ENCODE peak calls at places on chromosomes 2 and 18, in five cellular contexts. K is prostate gland, S is fibroblast of pulmonary artery, P is coronary artery, H is brain microvascular endothelial cell. Y is an unnamed sample.
A peak's percentile ranks its signal among the peaks of the same experiment; 100 is the strongest.

GRCh38 chr18:59268722-59269562 is 4.3 kb downstream of the RAX start:
- DNase-seq in K (no peak), S (peak; percentile 27), P (no peak), H (no peak), Y (no peak)

GRCh38 chr2:170052151-170052550 is 125.8 kb upstream of the MYO3B start:
- DNase-seq in K (no peak), S (peak; percentile 22), P (no peak), H (peak; percentile 14), Y (peak; percentile 23)

GRCh38 chr2:219578811-219579210 is 6.7 kb downstream of the INHA start:
- DNase-seq in K (no peak), S (peak; percentile 49), P (no peak), H (no peak), Y (peak; percentile 24)

GRCh38 chr2:30208453-30208852 is 22.9 kb upstream of the LBH start:
- DNase-seq in K (peak; percentile 62), S (peak; percentile 83), P (no peak), H (peak; percentile 61), Y (peak; percentile 87)

GRCh38 chr2:230941202-230942180 is 16.4 kb upstream of the GPR55 start:
- DNase-seq in K (no peak), S (no peak), P (peak; percentile 45), H (no peak), Y (no peak)

GRCh38 chr18:79680100-79680879 is 687 bp downstream of the CTDP1 start:
- DNase-seq in K (peak; percentile 43), S (peak; percentile 60), P (no peak), H (peak; percentile 49), Y (peak; percentile 45)

GRCh38 chr2:120879401-120880295 is 144.0 kb downstream of the GLI2 start:
- DNase-seq in K (peak; percentile 10), S (no peak), P (no peak), H (no peak), Y (no peak)

GRCh38 chr2:160479269-160479668 is 14.3 kb downstream of the RBMS1 start:
- DNase-seq in K (no peak), S (no peak), P (no peak), H (no peak), Y (no peak)

GRCh38 chr2:172261292-172261691 is 158.6 kb upstream of the DLX2 start:
- DNase-seq in K (no peak), S (no peak), P (no peak), H (no peak), Y (peak; percentile 60)

GRCh38 chr2:10094271-10094814 is 14.1 kb upstream of the CYS1 start:
- DNase-seq in K (no peak), S (no peak), P (no peak), H (no peak), Y (no peak)

GRCh38 chr2:3605013-3605961 is 10.4 kb downstream of the COLEC11 start:
- DNase-seq in K (no peak), S (no peak), P (peak; percentile 40), H (no peak), Y (peak; percentile 55)

GRCh38 chr2:43848174-43848573 is 9.4 kb downstream of the ABCG8 start:
- DNase-seq in K (no peak), S (no peak), P (no peak), H (no peak), Y (no peak)

GRCh38 chr2:85642725-85643124 is 25.3 kb downstream of the SFTPB start:
- DNase-seq in K (no peak), S (no peak), P (no peak), H (no peak), Y (no peak)

GRCh38 chr2:75722687-75723086 is 12.0 kb upstream of the GCFC2 start:
- DNase-seq in K (no peak), S (no peak), P (no peak), H (no peak), Y (no peak)

GRCh38 chr2:158726906-158727592 is 68.1 kb upstream of the DAPL1 start:
- DNase-seq in K (no peak), S (peak; percentile 10), P (no peak), H (no peak), Y (no peak)

GRCh38 chr18:8732442-8733360 is 27.3 kb downstream of the MTCL1 start:
- DNase-seq in K (no peak), S (no peak), P (no peak), H (no peak), Y (no peak)

GRCh38 chr2:121014876-121015275 is 270.1 kb downstream of the TFCP2L1 start:
- DNase-seq in K (no peak), S (no peak), P (no peak), H (no peak), Y (no peak)

GRCh38 chr2:60492550-60492949 is 60.9 kb downstream of the BCL11A start:
- DNase-seq in K (no peak), S (no peak), P (no peak), H (no peak), Y (no peak)

GRCh38 chr18:8785261-8785660 is 79.9 kb downstream of the MTCL1 start:
- DNase-seq in K (no peak), S (no peak), P (no peak), H (no peak), Y (no peak)

GRCh38 chr18:62784966-62785413 is 69.6 kb downstream of the PHLPP1 start:
- DNase-seq in K (no peak), S (peak; percentile 72), P (no peak), H (peak; percentile 70), Y (peak; percentile 53)

GRCh38 chr2:178324072-178324471 is 126.9 kb downstream of the PRKRA start:
- DNase-seq in K (no peak), S (peak; percentile 7), P (no peak), H (no peak), Y (peak; percentile 46)

GRCh38 chr2:11872247-11872947 is 126.0 kb downstream of the LPIN1 start:
- DNase-seq in K (no peak), S (peak; percentile 47), P (peak; percentile 4), H (peak; percentile 10), Y (peak; percentile 23)

DNA sequence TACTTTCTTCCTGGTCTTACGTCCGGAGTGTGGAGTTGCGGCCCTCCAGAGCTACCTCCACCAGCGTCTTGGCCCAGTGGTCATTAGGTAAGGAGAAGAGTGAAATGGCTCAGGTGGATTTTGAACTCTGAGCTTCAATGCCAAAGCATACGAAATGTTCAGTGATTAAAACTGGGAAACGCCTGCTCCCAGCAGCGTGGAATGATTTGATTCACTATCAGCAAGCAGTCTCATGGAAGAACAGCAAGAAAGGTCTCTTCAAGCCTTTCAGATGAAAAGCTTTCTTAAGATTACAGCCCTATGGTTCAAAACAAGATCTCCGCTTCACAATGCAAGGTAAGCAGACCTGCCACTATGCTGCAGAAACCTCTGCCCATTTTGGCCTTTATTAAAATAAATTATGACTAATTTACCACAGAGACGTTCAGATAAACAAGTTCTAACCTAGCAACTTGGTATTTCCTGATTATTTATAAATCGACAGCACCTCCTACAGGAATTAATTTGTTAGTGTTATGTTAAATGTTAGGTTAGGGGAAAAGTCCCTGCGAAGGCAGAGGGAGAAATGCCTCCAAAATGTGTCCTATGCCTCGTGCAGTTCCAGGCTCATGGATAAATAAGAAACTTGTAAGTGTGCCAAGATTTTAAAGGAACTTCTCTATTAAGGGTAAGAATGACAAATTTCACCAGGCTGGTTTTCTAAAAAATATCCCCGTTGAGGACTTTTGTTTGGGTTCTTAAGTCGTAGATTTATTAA is 10.1 kb downstream of the SP9 start:
- DNase-seq in K (no peak), S (peak; percentile 54), P (no peak), H (no peak), Y (peak; percentile 47)
- TF ChIP-seq CTCF in K (no peak), S (peak; percentile 21), P (no peak), H (peak; percentile 43), Y (no peak)

DNA sequence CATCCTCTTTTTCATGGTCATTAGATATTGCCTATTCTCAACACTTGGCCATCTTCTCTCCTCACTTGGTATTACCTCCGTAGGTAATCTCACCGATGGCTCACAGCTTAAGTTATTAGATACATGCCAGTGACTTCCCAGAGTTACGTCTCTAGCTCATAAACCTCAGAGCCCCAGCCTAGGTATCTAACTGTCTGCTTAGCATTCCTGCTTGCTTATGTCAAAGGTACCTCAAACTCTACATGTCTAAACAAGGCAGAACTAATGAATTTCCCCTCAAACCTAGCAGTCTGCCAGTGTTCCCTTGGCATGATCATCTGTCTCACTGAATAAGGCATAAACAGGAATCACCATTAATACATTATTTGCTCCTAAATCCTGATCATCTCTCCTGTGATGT is 27.7 kb upstream of the ZNF638 start:
- DNase-seq in K (peak; percentile 5), S (no peak), P (no peak), H (no peak), Y (no peak)
- H3K4me3 ChIP-seq in K (no peak overlapping the region), S (no peak overlapping the region), P (no peak overlapping the region), H (no peak overlapping the region), Y (no peak overlapping the region)

GRCh38 chr2:28895189-28895893 is 874 bp downstream of the WDR43 start:
- DNase-seq in K (peak; percentile 5), S (peak; percentile 26), P (peak; percentile 79), H (peak; percentile 13), Y (peak; percentile 28)

GRCh38 chr2:28893488-28893887 is 979 bp upstream of the WDR43 start:
- DNase-seq in K (no peak), S (no peak), P (no peak), H (no peak), Y (no peak)

GRCh38 chr2:28894470-28895188 is at the start of gene WDR43:
- DNase-seq in K (peak; percentile 96), S (peak; percentile 99), P (peak; percentile 98), H (peak; percentile 98), Y (peak; percentile 99)

GRCh38 chr2:28898048-28898447 is 3.6 kb downstream of the WDR43 start:
- DNase-seq in K (no peak), S (no peak), P (no peak), H (no peak), Y (no peak)

DNA sequence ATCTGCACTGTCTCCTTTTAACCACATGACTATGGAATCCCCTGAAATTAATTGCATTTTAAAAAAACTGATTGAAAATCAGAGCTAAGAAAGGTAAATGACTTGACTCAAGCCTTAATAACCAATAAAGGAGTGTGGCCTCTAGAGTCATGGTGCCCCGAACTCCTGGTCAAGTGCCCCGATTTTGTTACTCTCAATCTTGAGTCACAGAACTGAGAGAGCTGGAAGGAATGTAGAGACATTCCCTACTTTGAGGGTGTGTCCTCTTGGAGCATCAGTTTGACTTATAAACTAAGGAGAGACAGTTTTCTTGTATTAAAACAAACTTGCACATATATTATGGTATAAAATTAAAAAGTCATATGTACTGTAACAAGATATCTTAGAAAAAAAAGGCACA is 2.4 kb downstream of the WDR43 start:
- DNase-seq in K (no peak), S (peak; percentile 37), P (no peak), H (peak; percentile 18), Y (peak; percentile 54)
- TF ChIP-seq CTCF in K (no peak), S (no peak), P (no peak), H (no peak), Y (no peak)

GRCh38 chr2:31729442-31730092 is 148.8 kb upstream of the SRD5A2 start:
- DNase-seq in K (no peak), S (peak; percentile 27), P (no peak), H (peak; percentile 33), Y (peak; percentile 58)

GRCh38 chr2:31725444-31725843 is 144.7 kb upstream of the SRD5A2 start:
- DNase-seq in K (no peak), S (no peak), P (no peak), H (no peak), Y (no peak)

GRCh38 chr2:31729065-31729439 is 148.3 kb upstream of the SRD5A2 start:
- DNase-seq in K (no peak), S (no peak), P (no peak), H (no peak), Y (no peak)

GRCh38 chr2:31728406-31729064 is 147.8 kb upstream of the SRD5A2 start:
- DNase-seq in K (no peak), S (no peak), P (no peak), H (no peak), Y (no peak)
- H3K4me3 ChIP-seq in K (no peak overlapping the region), S (no peak overlapping the region), P (no peak overlapping the region), H (no peak overlapping the region), Y (no peak overlapping the region)

GRCh38 chr2:138000037-138000436 is 35.8 kb downstream of the HNMT start:
- DNase-seq in K (no peak), S (no peak), P (no peak), H (no peak), Y (no peak)
- TF ChIP-seq CTCF in K (no peak), S (no peak), P (no peak), H (no peak), Y (no peak)